ENCODE peak calls at places on chromosomes 6 and 20, in seven cellular contexts. M, I, X, W, C, P and A are unnamed samples.

GRCh38 chr6:80094017-80094416 is 12.5 kb upstream of the BCKDHB start:
- DNase-seq in M (peak; percentile 12), I (no peak), X (no peak), W (peak; percentile 23), C (peak; percentile 11), P (no peak), A (peak; percentile 21)

GRCh38 chr6:27296106-27296783 is 15.8 kb downstream of the POM121L2 start:
- DNase-seq in M (peak; percentile 29), I (no peak), X (no peak), W (peak; percentile 71), C (no peak), P (no peak), A (peak; percentile 41)

GRCh38 chr6:151447237-151447636 is 4.7 kb downstream of the RMND1 start:
- DNase-seq in M (no peak), I (no peak), X (no peak), W (no peak), C (no peak), P (no peak), A (no peak)

GRCh38 chr6:74932214-74932923 is 273.5 kb downstream of the COL12A1 start:
- DNase-seq in M (peak; percentile 18), I (no peak), X (no peak), W (no peak), C (no peak), P (no peak), A (peak; percentile 10)

GRCh38 chr6:142945071-142945445 is at the start of gene HIVEP2:
- DNase-seq in M (peak; percentile 82), I (peak; percentile 86), X (peak; percentile 94), W (peak; percentile 92), C (peak; percentile 92), P (peak; percentile 85), A (peak; percentile 87)

GRCh38 chr6:12570461-12571030 is 146.0 kb upstream of the PHACTR1 start:
- DNase-seq in M (peak; percentile 58), I (no peak), X (no peak), W (peak; percentile 66), C (no peak), P (no peak), A (peak; percentile 59)

GRCh38 chr20:14538433-14538832 is 201.0 kb upstream of the FLRT3 start:
- DNase-seq in M (no peak), I (no peak), X (no peak), W (no peak), C (no peak), P (no peak), A (no peak)

GRCh38 chr20:36646678-36647077 is 682 bp upstream of the SLA2 start:
- DNase-seq in M (no peak), I (no peak), X (no peak), W (no peak), C (no peak), P (no peak), A (no peak)

GRCh38 chr6:139602577-139602976 is 228.1 kb upstream of the CITED2 start:
- DNase-seq in M (no peak), I (no peak), X (no peak), W (no peak), C (no peak), P (no peak), A (no peak)

GRCh38 chr6:157514659-157515496 is 133.9 kb downstream of the ZDHHC14 start:
- DNase-seq in M (peak; percentile 71), I (peak; percentile 46), X (no peak), W (peak; percentile 88), C (no peak), P (no peak), A (peak; percentile 69)

GRCh38 chr20:10922941-10923340 is 249.1 kb upstream of the JAG1 start:
- DNase-seq in M (peak; percentile 95), I (no peak), X (no peak), W (peak; percentile 83), C (no peak), P (no peak), A (peak; percentile 96)